ENCODE peak calls at places on chromosomes 2 and 18, in eight cellular contexts. Q is HS-27A; S is NCI-H1694 treated with DMSO at 0.1 percent for 48 hours; N is EL; X is posterior cingulate gyrus; U is cardiac fibroblast; V is neural crest cell; D is CD4-positive, alpha-beta memory T cell. E is an unnamed sample.

GRCh38 chr2:213152065-213152794 is 818 bp upstream of the IKZF2 start:
- DNase-seq in X (peak; percentile 87), D (no peak), N (peak; percentile 77), V (peak; percentile 51), U (peak; percentile 83), S (peak; percentile 39), Q (no peak), E (peak; percentile 42)

GRCh38 chr2:208224802-208225201 is 30.1 kb downstream of the IDH1 start:
- DNase-seq in D (no peak), X (no peak), U (peak; percentile 31), S (no peak), Q (peak; percentile 3), V (no peak), N (peak; percentile 36), E (peak; percentile 71)

GRCh38 chr2:197920581-197921213 is 116.3 kb downstream of the PLCL1 start:
- DNase-seq in X (no peak), D (no peak), U (no peak), Q (no peak), S (no peak), V (no peak), N (no peak), E (no peak)

GRCh38 chr2:62406573-62407043 is 99.4 kb downstream of the TMEM17 start:
- DNase-seq in S (no peak), D (no peak), V (no peak), X (no peak), U (no peak), Q (no peak), N (no peak), E (no peak)

GRCh38 chr2:145200307-145200706 is 680.4 kb upstream of the ZEB2 start:
- DNase-seq in S (no peak), X (no peak), U (no peak), V (peak; percentile 8), D (no peak), Q (no peak), N (no peak), E (no peak)

GRCh38 chr2:118881490-118882129 is 34.2 kb upstream of the EN1 start:
- DNase-seq in S (peak; percentile 51), X (peak; percentile 86), V (peak; percentile 69), U (peak; percentile 49), N (peak; percentile 35), D (peak; percentile 47), Q (no peak), E (peak; percentile 64)

GRCh38 chr2:239351687-239352086 is 49.1 kb downstream of the HDAC4 start:
- DNase-seq in X (no peak), Q (no peak), S (no peak), V (no peak), D (no peak), N (no peak), U (no peak), E (no peak)

GRCh38 chr18:12317664-12318333 is 9.8 kb downstream of the TUBB6 start:
- DNase-seq in V (no peak), N (peak; percentile 58), Q (no peak), S (no peak), D (no peak), U (peak; percentile 77), X (no peak), E (no peak)

GRCh38 chr2:47675196-47675825 is 107.6 kb upstream of the MSH6 start:
- DNase-seq in X (no peak), N (no peak), Q (no peak), V (no peak), S (no peak), D (no peak), U (no peak), E (no peak)

GRCh38 chr2:96773922-96774321 is 13.2 kb downstream of the CNNM4 start:
- DNase-seq in V (no peak), Q (no peak), D (peak; percentile 54), U (no peak), N (no peak), S (no peak), X (no peak), E (no peak)

GRCh38 chr2:66981074-66981473 is 416.1 kb upstream of the ETAA1 start:
- DNase-seq in X (no peak), V (no peak), D (no peak), Q (no peak), U (no peak), S (no peak), N (no peak), E (no peak)

GRCh38 chr2:196399736-196400691 is 228.6 kb upstream of the STK17B start:
- DNase-seq in N (peak; percentile 95), Q (peak; percentile 57), S (no peak), X (no peak), U (peak; percentile 96), V (no peak), D (no peak), E (peak; percentile 88)

GRCh38 chr2:240794178-240794721 is 25.8 kb downstream of the KIF1A start:
- DNase-seq in U (no peak), D (no peak), S (no peak), N (no peak), X (peak; percentile 72), V (no peak), Q (no peak), E (no peak)

GRCh38 chr2:136118819-136119716 is 1.1 kb upstream of the CXCR4 start:
- DNase-seq in V (peak; percentile 51), U (no peak), D (peak; percentile 85), X (peak; percentile 80), N (no peak), S (peak; percentile 79), Q (no peak), E (no peak)

GRCh38 chr2:199439542-199439941 is 18.2 kb downstream of the SATB2 start:
- DNase-seq in S (no peak), U (no peak), Q (no peak), V (no peak), N (no peak), X (no peak), D (no peak), E (no peak)

GRCh38 chr2:237262838-237263771 is 150.9 kb downstream of the COL6A3 start:
- DNase-seq in D (no peak), V (no peak), N (peak; percentile 76), S (no peak), Q (no peak), X (no peak), U (peak; percentile 94), E (peak; percentile 91)

GRCh38 chr2:45643543-45644542 is 7.6 kb upstream of the PRKCE start:
- DNase-seq in S (peak; percentile 59), U (peak; percentile 58), Q (no peak), X (peak; percentile 87), D (peak; percentile 68), V (peak; percentile 84), N (peak; percentile 65), E (no peak)

GRCh38 chr2:54964271-54964670 is 86.0 kb downstream of the RTN4 start:
- DNase-seq in S (no peak), X (no peak), V (no peak), N (peak; percentile 67), Q (no peak), D (no peak), U (no peak), E (no peak)

E was measured in bronchial epithelial cell.